ENCODE peak calls at places on chromosomes 7 and 10, in four cellular contexts. K, C, J and R are unnamed samples.

GRCh38 chr7:150778738-150779301 is 21.3 kb downstream of the TMEM176B start:
- DNase-seq in K (peak), C (peak), J (peak), R (peak)

GRCh38 chr10:4062072-4062471 is 277.1 kb upstream of the KLF6 start:
- DNase-seq in K (no peak), C (no peak), J (no peak), R (peak)

GRCh38 chr10:113041841-113042745 is 92.0 kb downstream of the TCF7L2 start:
- DNase-seq in K (no peak), C (no peak), J (no peak), R (no peak)

GRCh38 chr10:12846718-12847117 is 154.8 kb downstream of the CCDC3 start:
- DNase-seq in K (no peak), C (no peak), J (no peak), R (peak)

GRCh38 chr10:133294189-133294588 is 14.5 kb downstream of the TUBGCP2 start:
- DNase-seq in K (no peak), C (no peak), J (no peak), R (no peak)

GRCh38 chr7:140229591-140230516 is 53.1 kb upstream of the KDM7A start:
- DNase-seq in K (no peak), C (peak), J (peak), R (no peak)

GRCh38 chr7:85023066-85023687 is 163.7 kb downstream of the SEMA3D start:
- DNase-seq in K (peak), C (no peak), J (no peak), R (peak)

GRCh38 chr10:132869621-132870020 is 72.7 kb downstream of the CFAP46 start:
- DNase-seq in K (no peak), C (no peak), J (peak), R (no peak)

GRCh38 chr7:112877671-112878460 is 87.7 kb upstream of the TMEM168 start:
- DNase-seq in K (no peak), C (no peak), J (no peak), R (no peak)

GRCh38 chr7:108598153-108598552 is 28.5 kb downstream of the DNAJB9 start:
- DNase-seq in K (no peak), C (no peak), J (no peak), R (no peak)

GRCh38 chr10:91540714-91541113 is 92.2 kb downstream of the PPP1R3C start:
- DNase-seq in K (no peak), C (no peak), J (no peak), R (no peak)

GRCh38 chr10:100624298-100624697 is 88.6 kb downstream of the HIF1AN start:
- DNase-seq in K (no peak), C (no peak), J (no peak), R (no peak)

GRCh38 chr10:61973923-61974322 is 72.4 kb downstream of the ARID5B start:
- DNase-seq in K (no peak), C (no peak), J (no peak), R (no peak)

GRCh38 chr10:43284341-43284910 is 17.6 kb upstream of the RASGEF1A start:
- DNase-seq in K (no peak), C (peak), J (peak), R (no peak)

GRCh38 chr7:35848728-35849127 is 47.9 kb downstream of the SEPTIN7 start:
- DNase-seq in K (no peak), C (no peak), J (no peak), R (no peak)

GRCh38 chr7:122136639-122137253 is 7.3 kb downstream of the AASS start:
- DNase-seq in K (no peak), C (peak), J (no peak), R (peak)

GRCh38 chr10:88582806-88583583 is at the start of gene RNLS:
- DNase-seq in K (no peak), C (peak), J (peak), R (peak)

GRCh38 chr10:79490400-79491081 is 21.8 kb upstream of the EIF5AL1 start:
- DNase-seq in K (no peak), C (no peak), J (no peak), R (peak)

GRCh38 chr7:128829391-128830166 is 627 bp upstream of the FLNC start:
- DNase-seq in K (no peak), C (peak), J (no peak), R (peak)

GRCh38 chr7:139914306-139914747 is 85.3 kb downstream of the TBXAS1 start:
- DNase-seq in K (no peak), C (no peak), J (no peak), R (peak)

GRCh38 chr10:43644252-43644651 is 4.4 kb downstream of the ZNF32 start:
- DNase-seq in K (no peak), C (no peak), J (no peak), R (no peak)

GRCh38 chr10:34994565-34995142 is 95.5 kb downstream of the CUL2 start:
- DNase-seq in K (no peak), C (peak), J (peak), R (peak)

GRCh38 chr7:151485006-151485732 is 34.5 kb downstream of the RHEB start:
- DNase-seq in K (no peak), C (no peak), J (no peak), R (peak)

GRCh38 chr7:134856692-134857091 is 77.3 kb downstream of the CALD1 start:
- DNase-seq in K (no peak), C (no peak), J (no peak), R (no peak)

GRCh38 chr10:109306698-109307097 is 616.6 kb downstream of the XPNPEP1 start:
- DNase-seq in K (no peak), C (no peak), J (no peak), R (no peak)

GRCh38 chr10:134743-135600 is at the start of gene ZMYND11:
- DNase-seq in K (peak), C (peak), J (peak), R (peak)

GRCh38 chr10:56763090-56763489 is 402.0 kb upstream of the ZWINT start:
- DNase-seq in K (no peak), C (no peak), J (no peak), R (no peak)

GRCh38 chr7:141645188-141645587 is 56.8 kb downstream of the DENND11 start:
- DNase-seq in K (no peak), C (no peak), J (no peak), R (no peak)

GRCh38 chr7:1508277-1508758 is 4.1 kb upstream of the INTS1 start:
- DNase-seq in K (no peak), C (no peak), J (no peak), R (no peak)

GRCh38 chr7:32496052-32496813 is 944 bp downstream of the AVL9 start:
- DNase-seq in K (no peak), C (peak), J (no peak), R (peak)

GRCh38 chr7:65404020-65404419 is 30.4 kb downstream of the ZNF92 start:
- DNase-seq in K (no peak), C (no peak), J (no peak), R (no peak)

GRCh38 chr10:15254808-15255655 is 86.5 kb upstream of the NMT2 start:
- DNase-seq in K (no peak), C (peak), J (peak), R (no peak)